ENCODE peak calls at places on chromosomes 11 and 22, in seven cellular contexts. H, T, W, N, C, U and L are unnamed samples.

GRCh38 chr11:115919341-115920086 is 415.3 kb upstream of the CADM1 start:
- DNase-seq in H (no peak), T (no peak), W (no peak), N (no peak), C (no peak), U (no peak), L (no peak)

GRCh38 chr11:66011239-66011784 is 496 bp upstream of the CST6 start:
- DNase-seq in H (no peak), T (no peak), W (no peak), N (no peak), C (no peak), U (no peak), L (no peak)

GRCh38 chr11:108538022-108538424 is 39.8 kb upstream of the POGLUT3 start:
- DNase-seq in H (no peak), T (no peak), W (no peak), N (peak), C (no peak), U (no peak), L (no peak)

GRCh38 chr11:8018742-8019631 is 31.9 kb downstream of the EIF3F start:
- DNase-seq in H (peak), T (peak), W (peak), N (peak), C (no peak), U (no peak), L (peak)

GRCh38 chr11:119422505-119423416 is at the start of gene THY1:
- DNase-seq in H (no peak), T (no peak), W (no peak), N (no peak), C (no peak), U (no peak), L (no peak)

GRCh38 chr11:128725630-128726461 is 32.0 kb downstream of the FLI1 start:
- DNase-seq in H (no peak), T (no peak), W (no peak), N (no peak), C (no peak), U (no peak), L (no peak)

GRCh38 chr11:10623797-10624761 is 55.6 kb upstream of the LYVE1 start:
- DNase-seq in H (no peak), T (no peak), W (no peak), N (no peak), C (no peak), U (no peak), L (no peak)

GRCh38 chr11:64661146-64661545 is 61.9 kb downstream of the NRXN2 start:
- DNase-seq in H (peak), T (no peak), W (peak), N (no peak), C (no peak), U (no peak), L (no peak)

GRCh38 chr11:44994753-44995152 is 44.1 kb upstream of the TP53I11 start:
- DNase-seq in H (no peak), T (no peak), W (no peak), N (no peak), C (no peak), U (no peak), L (no peak)

GRCh38 chr22:33726294-33726711 is 194.0 kb downstream of the LARGE1 start:
- DNase-seq in H (no peak), T (no peak), W (no peak), N (no peak), C (no peak), U (peak), L (no peak)

GRCh38 chr11:128405693-128406364 is 181.5 kb downstream of the ETS1 start:
- DNase-seq in H (no peak), T (no peak), W (no peak), N (no peak), C (no peak), U (no peak), L (no peak)